ENCODE peak calls at places on chromosomes 5 and 9, in five cellular contexts. A is A549, N is mesendoderm, U is MV-4-11, H is HCEC 1CT. W is an unnamed sample.

GRCh38 chr5:139495644-139496435 is 13.3 kb upstream of the STING1 start:
- DNase-seq in H (peak), N (no peak), U (peak), A (no peak), W (no peak)

GRCh38 chr9:109715340-109715739 is 64.7 kb upstream of the PALM2AKAP2 start:
- DNase-seq in U (no peak), N (peak), A (no peak), H (no peak), W (no peak)

GRCh38 chr5:111930905-111931461 is 174.0 kb upstream of the NREP start:
- DNase-seq in N (no peak), A (no peak), H (peak), U (peak), W (no peak)

GRCh38 chr9:34413229-34413852 is 36.6 kb upstream of the MYORG start:
- DNase-seq in A (peak), H (no peak), U (peak), N (peak), W (peak)

GRCh38 chr5:96219580-96220281 is 213.3 kb downstream of the PCSK1 start:
- DNase-seq in N (peak), U (no peak), H (peak), A (peak), W (no peak)

GRCh38 chr5:134463991-134464760 is 52.5 kb upstream of the CDKN2AIPNL start:
- DNase-seq in A (no peak), U (no peak), H (no peak), N (no peak), W (no peak)

GRCh38 chr5:21806943-21807342 is 1046.2 kb downstream of the CDH12 start:
- DNase-seq in A (no peak), H (peak), U (peak), N (no peak), W (no peak)

GRCh38 chr9:22040760-22041159 is 31.7 kb upstream of the CDKN2B start:
- DNase-seq in U (no peak), N (no peak), H (peak), A (no peak), W (no peak)

GRCh38 chr5:157387683-157388093 is 72.3 kb upstream of the NIPAL4 start:
- DNase-seq in H (peak), N (peak), U (no peak), A (peak), W (no peak)

GRCh38 chr5:74895906-74896305 is 29.7 kb upstream of the FAM169A start:
- DNase-seq in U (no peak), H (peak), N (no peak), A (peak), W (no peak)

GRCh38 chr5:179553875-179554274 is 3.5 kb downstream of the RUFY1 start:
- DNase-seq in N (peak), H (peak), A (peak), U (no peak), W (no peak)

GRCh38 chr9:92095236-92095635 is 20.0 kb downstream of the SPTLC1 start:
- DNase-seq in H (no peak), U (no peak), N (no peak), A (no peak), W (no peak)

GRCh38 chr9:95574176-95574575 is 57.4 kb upstream of the PTCH1 start:
- DNase-seq in U (no peak), A (peak), H (no peak), N (no peak), W (no peak)

GRCh38 chr5:9621379-9621903 is 8.7 kb downstream of the TAS2R1 start:
- DNase-seq in H (peak), N (peak), U (no peak), A (no peak), W (no peak)